ENCODE peak calls at places on chromosomes 16 and 17, in eight cellular contexts. One of them, this sample, is unnamed.

GRCh38 chr16:2159052-2159838 is 3.7 kb downstream of the TRAF7 start:
- DNase-seq in BJ: no peak
- DNase-seq in cardiac fibroblast: peak; percentile 57
- DNase-seq in CD4-positive, alpha-beta T cell: no peak
- DNase-seq in fibroblast of pulmonary artery: peak; percentile 85
- DNase-seq in neural crest cell: no peak
- DNase-seq in keratinocyte: no peak
- DNase-seq in HFFc6: no peak
- DNase-seq in this sample: no peak

GRCh38 chr17:74836691-74837467 is 22.8 kb downstream of the GRIN2C start:
- DNase-seq in CD4-positive, alpha-beta T cell: no peak
- DNase-seq in BJ: no peak
- DNase-seq in fibroblast of pulmonary artery: no peak
- DNase-seq in keratinocyte: no peak
- DNase-seq in HFFc6: no peak
- DNase-seq in neural crest cell: no peak
- DNase-seq in cardiac fibroblast: no peak
- DNase-seq in this sample: no peak

GRCh38 chr17:77526728-77527355 is 386.1 kb downstream of the SEC14L1 start:
- DNase-seq in keratinocyte: no peak
- DNase-seq in neural crest cell: no peak
- DNase-seq in CD4-positive, alpha-beta T cell: no peak
- DNase-seq in fibroblast of pulmonary artery: no peak
- DNase-seq in cardiac fibroblast: no peak
- DNase-seq in BJ: no peak
- DNase-seq in HFFc6: no peak
- DNase-seq in this sample: no peak

GRCh38 chr17:8160224-8160577 is 2.5 kb downstream of the VAMP2 start:
- DNase-seq in BJ: no peak
- DNase-seq in neural crest cell: no peak
- DNase-seq in fibroblast of pulmonary artery: no peak
- DNase-seq in keratinocyte: no peak
- DNase-seq in cardiac fibroblast: no peak
- DNase-seq in CD4-positive, alpha-beta T cell: no peak
- DNase-seq in HFFc6: no peak
- DNase-seq in this sample: no peak

GRCh38 chr16:17590711-17591654 is 120.2 kb upstream of the XYLT1 start:
- DNase-seq in cardiac fibroblast: peak; percentile 14
- DNase-seq in CD4-positive, alpha-beta T cell: peak; percentile 4
- DNase-seq in HFFc6: peak; percentile 49
- DNase-seq in neural crest cell: no peak
- DNase-seq in BJ: no peak
- DNase-seq in fibroblast of pulmonary artery: no peak
- DNase-seq in keratinocyte: no peak
- DNase-seq in this sample: no peak

GRCh38 chr16:22668318-22668717 is 145.6 kb upstream of the HS3ST2 start:
- DNase-seq in CD4-positive, alpha-beta T cell: no peak
- DNase-seq in fibroblast of pulmonary artery: no peak
- DNase-seq in HFFc6: no peak
- DNase-seq in cardiac fibroblast: no peak
- DNase-seq in neural crest cell: no peak
- DNase-seq in BJ: no peak
- DNase-seq in keratinocyte: no peak
- DNase-seq in this sample: no peak

GRCh38 chr17:31390748-31391495 is 553 bp upstream of the RAB11FIP4 start:
- DNase-seq in BJ: no peak
- DNase-seq in cardiac fibroblast: no peak
- DNase-seq in HFFc6: no peak
- DNase-seq in keratinocyte: no peak
- DNase-seq in neural crest cell: no peak
- DNase-seq in CD4-positive, alpha-beta T cell: no peak
- DNase-seq in fibroblast of pulmonary artery: no peak
- DNase-seq in this sample: peak; percentile 67

GRCh38 chr17:51869387-51869786 is 289.1 kb downstream of the CA10 start:
- DNase-seq in BJ: no peak
- DNase-seq in HFFc6: no peak
- DNase-seq in CD4-positive, alpha-beta T cell: no peak
- DNase-seq in keratinocyte: no peak
- DNase-seq in fibroblast of pulmonary artery: peak; percentile 12
- DNase-seq in neural crest cell: peak; percentile 53
- DNase-seq in cardiac fibroblast: peak; percentile 19
- DNase-seq in this sample: no peak

GRCh38 chr17:2123467-2124251 is 68.8 kb downstream of the HIC1 start:
- DNase-seq in neural crest cell: no peak
- DNase-seq in keratinocyte: no peak
- DNase-seq in BJ: no peak
- DNase-seq in cardiac fibroblast: peak; percentile 35
- DNase-seq in HFFc6: peak; percentile 11
- DNase-seq in fibroblast of pulmonary artery: peak; percentile 54
- DNase-seq in CD4-positive, alpha-beta T cell: no peak
- DNase-seq in this sample: no peak

GRCh38 chr17:40577611-40578065 is 12.4 kb upstream of the CCR7 start:
- DNase-seq in BJ: no peak
- DNase-seq in cardiac fibroblast: no peak
- DNase-seq in neural crest cell: no peak
- DNase-seq in fibroblast of pulmonary artery: no peak
- DNase-seq in CD4-positive, alpha-beta T cell: no peak
- DNase-seq in keratinocyte: no peak
- DNase-seq in HFFc6: no peak
- DNase-seq in this sample: no peak

GRCh38 chr17:32588135-32588534 is 101.3 kb downstream of the CDK5R1 start:
- DNase-seq in fibroblast of pulmonary artery: no peak
- DNase-seq in neural crest cell: no peak
- DNase-seq in cardiac fibroblast: no peak
- DNase-seq in BJ: no peak
- DNase-seq in keratinocyte: no peak
- DNase-seq in HFFc6: no peak
- DNase-seq in CD4-positive, alpha-beta T cell: no peak
- DNase-seq in this sample: no peak

GRCh38 chr17:28057731-28058246 is 15.3 kb downstream of the NLK start:
- DNase-seq in BJ: no peak
- DNase-seq in cardiac fibroblast: peak; percentile 63
- DNase-seq in fibroblast of pulmonary artery: peak; percentile 39
- DNase-seq in keratinocyte: no peak
- DNase-seq in HFFc6: peak; percentile 49
- DNase-seq in neural crest cell: no peak
- DNase-seq in CD4-positive, alpha-beta T cell: no peak
- DNase-seq in this sample: no peak

GRCh38 chr16:22424161-22424937 is 49.9 kb upstream of the CDR2 start:
- DNase-seq in neural crest cell: no peak
- DNase-seq in BJ: no peak
- DNase-seq in cardiac fibroblast: peak; percentile 12
- DNase-seq in keratinocyte: no peak
- DNase-seq in fibroblast of pulmonary artery: no peak
- DNase-seq in HFFc6: peak; percentile 52
- DNase-seq in CD4-positive, alpha-beta T cell: no peak
- DNase-seq in this sample: no peak

GRCh38 chr17:76539631-76540271 is at the start of gene PRCD:
- DNase-seq in neural crest cell: no peak
- DNase-seq in fibroblast of pulmonary artery: no peak
- DNase-seq in CD4-positive, alpha-beta T cell: no peak
- DNase-seq in keratinocyte: no peak
- DNase-seq in HFFc6: no peak
- DNase-seq in BJ: no peak
- DNase-seq in cardiac fibroblast: no peak
- DNase-seq in this sample: no peak

GRCh38 chr17:4635823-4636375 is 5.6 kb downstream of the ALOX15 start:
- DNase-seq in BJ: no peak
- DNase-seq in CD4-positive, alpha-beta T cell: no peak
- DNase-seq in fibroblast of pulmonary artery: no peak
- DNase-seq in keratinocyte: no peak
- DNase-seq in neural crest cell: no peak
- DNase-seq in HFFc6: no peak
- DNase-seq in cardiac fibroblast: no peak
- DNase-seq in this sample: no peak

GRCh38 chr17:7260601-7261376 is 1.5 kb downstream of the CLDN7 start:
- DNase-seq in BJ: no peak
- DNase-seq in cardiac fibroblast: no peak
- DNase-seq in keratinocyte: no peak
- DNase-seq in HFFc6: no peak
- DNase-seq in neural crest cell: no peak
- DNase-seq in fibroblast of pulmonary artery: no peak
- DNase-seq in CD4-positive, alpha-beta T cell: peak; percentile 34
- DNase-seq in this sample: no peak

GRCh38 chr17:65554568-65555223 is 6.8 kb downstream of the AXIN2 start:
- DNase-seq in BJ: no peak
- DNase-seq in CD4-positive, alpha-beta T cell: no peak
- DNase-seq in neural crest cell: no peak
- DNase-seq in fibroblast of pulmonary artery: no peak
- DNase-seq in cardiac fibroblast: no peak
- DNase-seq in keratinocyte: no peak
- DNase-seq in HFFc6: no peak
- DNase-seq in this sample: no peak

GRCh38 chr17:55655777-55656176 is 66.9 kb downstream of the TMEM100 start:
- DNase-seq in CD4-positive, alpha-beta T cell: no peak
- DNase-seq in neural crest cell: no peak
- DNase-seq in keratinocyte: no peak
- DNase-seq in BJ: no peak
- DNase-seq in fibroblast of pulmonary artery: no peak
- DNase-seq in HFFc6: no peak
- DNase-seq in cardiac fibroblast: no peak
- DNase-seq in this sample: no peak

GRCh38 chr17:40350410-40351184 is 13.9 kb downstream of the GJD3 start:
- DNase-seq in fibroblast of pulmonary artery: peak; percentile 69
- DNase-seq in BJ: no peak
- DNase-seq in CD4-positive, alpha-beta T cell: no peak
- DNase-seq in keratinocyte: no peak
- DNase-seq in HFFc6: no peak
- DNase-seq in cardiac fibroblast: peak; percentile 56
- DNase-seq in neural crest cell: peak; percentile 86
- DNase-seq in this sample: no peak

GRCh38 chr17:80940171-80941123 is 51.2 kb upstream of the CHMP6 start:
- DNase-seq in fibroblast of pulmonary artery: no peak
- DNase-seq in keratinocyte: no peak
- DNase-seq in BJ: no peak
- DNase-seq in CD4-positive, alpha-beta T cell: no peak
- DNase-seq in cardiac fibroblast: no peak
- DNase-seq in HFFc6: no peak
- DNase-seq in neural crest cell: no peak
- DNase-seq in this sample: no peak

GRCh38 chr17:29623283-29623647 is 553 bp upstream of the CORO6 start:
- DNase-seq in keratinocyte: no peak
- DNase-seq in neural crest cell: no peak
- DNase-seq in fibroblast of pulmonary artery: no peak
- DNase-seq in BJ: no peak
- DNase-seq in HFFc6: no peak
- DNase-seq in cardiac fibroblast: no peak
- DNase-seq in CD4-positive, alpha-beta T cell: no peak
- DNase-seq in this sample: no peak

GRCh38 chr17:53032861-53033271 is 789.9 kb upstream of the KIF2B start:
- DNase-seq in BJ: no peak
- DNase-seq in keratinocyte: peak; percentile 13
- DNase-seq in cardiac fibroblast: peak; percentile 25
- DNase-seq in CD4-positive, alpha-beta T cell: no peak
- DNase-seq in neural crest cell: peak; percentile 7
- DNase-seq in HFFc6: no peak
- DNase-seq in fibroblast of pulmonary artery: peak; percentile 76
- DNase-seq in this sample: no peak
- TF ChIP-seq CTCF in BJ: no peak
- TF ChIP-seq CTCF in keratinocyte: peak; percentile 67
- TF ChIP-seq CTCF in cardiac fibroblast: no peak
- TF ChIP-seq CTCF in CD4-positive, alpha-beta T cell: no peak
- TF ChIP-seq CTCF in neural crest cell: peak; percentile 79
- TF ChIP-seq CTCF in HFFc6: no peak
- TF ChIP-seq CTCF in fibroblast of pulmonary artery: peak; percentile 40
- TF ChIP-seq CTCF in this sample: peak; percentile 78

DNA sequence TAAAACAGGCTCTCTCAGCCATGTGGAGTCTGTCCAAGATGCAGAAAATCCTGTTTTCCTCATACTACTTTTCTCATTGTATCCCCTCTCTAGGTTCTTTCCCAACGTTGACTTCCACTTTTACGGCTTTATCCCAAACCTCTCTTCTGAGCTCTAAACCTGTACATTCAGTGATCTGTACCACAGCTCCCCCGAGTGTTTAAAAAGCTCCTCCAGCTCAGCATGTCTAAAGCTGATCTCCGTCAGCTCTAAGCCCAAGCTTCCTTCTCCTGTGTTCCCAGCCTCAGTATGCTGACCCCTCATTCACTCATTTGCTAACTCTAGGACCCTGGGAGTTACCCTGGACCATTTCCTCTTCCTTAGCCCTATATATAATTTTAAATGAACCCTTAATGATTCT is 144.6 kb downstream of the DNAH9 start:
- DNase-seq in fibroblast of pulmonary artery: no peak
- DNase-seq in HFFc6: no peak
- DNase-seq in BJ: no peak
- DNase-seq in keratinocyte: no peak
- DNase-seq in neural crest cell: no peak
- DNase-seq in CD4-positive, alpha-beta T cell: no peak
- DNase-seq in cardiac fibroblast: no peak
- DNase-seq in this sample: no peak
- TF ChIP-seq CTCF in fibroblast of pulmonary artery: no peak
- TF ChIP-seq CTCF in HFFc6: no peak
- TF ChIP-seq CTCF in BJ: no peak
- TF ChIP-seq CTCF in keratinocyte: no peak
- TF ChIP-seq CTCF in neural crest cell: no peak
- TF ChIP-seq CTCF in CD4-positive, alpha-beta T cell: no peak
- TF ChIP-seq CTCF in cardiac fibroblast: no peak
- TF ChIP-seq CTCF in this sample: no peak

GRCh38 chr16:47142469-47143328 is 1.0 kb downstream of the NETO2 start:
- DNase-seq in HFFc6: peak; percentile 10
- DNase-seq in fibroblast of pulmonary artery: peak; percentile 56
- DNase-seq in CD4-positive, alpha-beta T cell: no peak
- DNase-seq in BJ: no peak
- DNase-seq in cardiac fibroblast: peak; percentile 62
- DNase-seq in neural crest cell: no peak
- DNase-seq in keratinocyte: no peak
- DNase-seq in this sample: peak; percentile 68
- TF ChIP-seq CTCF in HFFc6: no peak
- TF ChIP-seq CTCF in fibroblast of pulmonary artery: no peak
- TF ChIP-seq CTCF in CD4-positive, alpha-beta T cell: no peak
- TF ChIP-seq CTCF in BJ: no peak
- TF ChIP-seq CTCF in cardiac fibroblast: no peak
- TF ChIP-seq CTCF in neural crest cell: no peak
- TF ChIP-seq CTCF in keratinocyte: no peak
- TF ChIP-seq CTCF in this sample: no peak

DNA sequence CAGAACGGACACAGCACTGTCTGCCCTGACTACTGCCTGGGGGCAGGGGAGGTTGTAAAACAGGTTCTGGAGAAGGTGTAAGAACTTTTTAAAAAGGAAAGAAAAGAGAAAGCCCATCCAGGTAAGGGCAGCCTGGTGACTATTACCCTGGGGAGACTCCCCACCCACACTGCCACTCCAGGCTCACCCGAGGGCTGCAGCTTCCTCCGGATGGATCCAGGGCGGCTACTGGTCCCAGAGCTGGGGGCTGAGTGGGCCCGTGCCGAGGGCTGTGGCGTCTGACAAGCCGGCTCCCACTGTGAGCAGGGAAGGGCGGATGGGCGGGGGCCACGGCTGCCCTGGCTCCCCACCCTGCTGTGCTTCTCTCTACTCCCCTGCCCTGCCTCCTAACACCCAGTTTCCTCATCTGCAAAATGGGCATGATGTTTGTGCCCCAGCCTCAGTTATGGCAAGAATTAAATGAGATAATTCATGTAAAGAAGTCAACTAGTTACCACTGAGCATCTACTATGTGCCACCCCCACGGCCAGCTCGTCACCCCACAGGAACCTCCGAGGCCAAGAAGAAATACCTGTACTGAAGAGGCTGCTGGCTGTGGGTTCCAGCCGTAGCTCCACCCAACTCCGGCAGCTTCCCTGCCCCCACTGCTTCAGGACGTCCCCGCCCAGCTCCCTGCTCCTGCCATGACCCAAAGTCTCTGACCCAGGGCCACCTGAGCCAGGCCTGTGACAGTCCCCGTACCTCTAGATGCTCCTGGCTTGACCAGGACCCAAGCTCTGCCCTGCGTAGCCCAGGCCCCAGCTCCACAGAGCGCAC is 24.2 kb downstream of the KATNB1 start:
- DNase-seq in CD4-positive, alpha-beta T cell: no peak
- DNase-seq in HFFc6: no peak
- DNase-seq in neural crest cell: no peak
- DNase-seq in fibroblast of pulmonary artery: no peak
- DNase-seq in BJ: no peak
- DNase-seq in keratinocyte: no peak
- DNase-seq in cardiac fibroblast: no peak
- DNase-seq in this sample: no peak
- TF ChIP-seq CTCF in CD4-positive, alpha-beta T cell: no peak
- TF ChIP-seq CTCF in HFFc6: no peak
- TF ChIP-seq CTCF in neural crest cell: no peak
- TF ChIP-seq CTCF in fibroblast of pulmonary artery: no peak
- TF ChIP-seq CTCF in BJ: no peak
- TF ChIP-seq CTCF in keratinocyte: no peak
- TF ChIP-seq CTCF in cardiac fibroblast: no peak
- TF ChIP-seq CTCF in this sample: no peak

This sample was measured in type B pancreatic cell.